ENCODE peak calls at places on chromosomes 3 and 15, in six cellular contexts. O is A549, Y is OCI-LY7, L is A673, T is sigmoid colon, J is AG10803. E is an unnamed sample.

GRCh38 chr3:182980204-182981037 is at the start of gene DCUN1D1:
- DNase-seq in O (peak), Y (peak), L (peak), T (peak), J (peak), E (peak)

GRCh38 chr3:48634661-48635221 is 520 bp downstream of the SLC26A6 start:
- DNase-seq in O (peak), Y (peak), L (peak), T (peak), J (peak), E (peak)

GRCh38 chr3:122469659-122470058 is 45.1 kb downstream of the KPNA1 start:
- DNase-seq in O (no peak), Y (no peak), L (no peak), T (no peak), J (no peak), E (no peak)

GRCh38 chr3:42498791-42499477 is 3.5 kb upstream of the VIPR1 start:
- DNase-seq in O (no peak), Y (no peak), L (no peak), T (peak), J (no peak), E (no peak)

GRCh38 chr15:56734013-56734625 is 810 bp upstream of the ZNF280D start:
- DNase-seq in O (peak), Y (peak), L (no peak), T (no peak), J (no peak), E (no peak)

GRCh38 chr3:109268181-109268580 is 48.1 kb downstream of the DPPA2 start:
- DNase-seq in O (no peak), Y (no peak), L (no peak), T (no peak), J (no peak), E (no peak)

GRCh38 chr3:16884748-16885587 is at the start of gene PLCL2:
- DNase-seq in O (peak), Y (peak), L (peak), T (peak), J (peak), E (no peak)

GRCh38 chr15:90266061-90266431 is 574 bp downstream of the NGRN start:
- DNase-seq in O (peak), Y (no peak), L (peak), T (peak), J (no peak), E (no peak)

GRCh38 chr3:190543656-190544055 is 29.8 kb downstream of the IL1RAP start:
- DNase-seq in O (no peak), Y (no peak), L (no peak), T (no peak), J (no peak), E (no peak)

GRCh38 chr3:28376424-28376823 is 27.8 kb upstream of the AZI2 start:
- DNase-seq in O (no peak), Y (no peak), L (no peak), T (no peak), J (peak), E (no peak)

GRCh38 chr3:89113887-89114840 is 6.7 kb downstream of the EPHA3 start:
- DNase-seq in O (peak), Y (no peak), L (peak), T (peak), J (peak), E (no peak)

GRCh38 chr3:23735575-23736326 is 70.0 kb upstream of the UBE2E1 start:
- DNase-seq in O (no peak), Y (no peak), L (peak), T (no peak), J (no peak), E (no peak)

GRCh38 chr3:141275511-141275910 is 43.9 kb downstream of the PXYLP1 start:
- DNase-seq in O (no peak), Y (no peak), L (no peak), T (no peak), J (no peak), E (no peak)

GRCh38 chr15:77497942-77498361 is 77.3 kb downstream of the HMG20A start:
- DNase-seq in O (no peak), Y (no peak), L (peak), T (no peak), J (peak), E (no peak)

DNA sequence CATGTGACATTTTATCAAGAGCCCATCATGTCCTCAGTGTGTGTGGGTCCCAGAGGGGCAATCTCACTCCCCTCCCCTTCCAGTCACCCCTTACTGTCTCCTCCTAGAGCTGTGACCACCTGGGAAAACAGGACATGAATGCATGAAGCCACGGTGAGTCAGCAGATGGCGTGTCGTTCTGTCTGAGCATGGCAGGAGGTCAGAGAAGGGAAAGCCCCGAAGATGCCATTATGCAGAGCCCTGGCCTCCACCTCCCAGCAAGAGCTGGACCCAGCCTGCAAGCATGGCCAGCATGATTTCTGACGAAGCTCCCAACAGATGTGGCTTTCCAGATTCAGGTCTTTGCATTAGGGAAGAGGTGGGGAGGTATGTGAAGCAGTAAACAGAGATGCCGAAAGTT is 118.4 kb downstream of the TLE3 start:
- DNase-seq in O (peak), Y (peak), L (no peak), T (no peak), J (no peak), E (no peak)
- TF ChIP-seq CTCF in O (peak), Y (peak), L (no peak), T (no peak), J (no peak), E (no peak)

GRCh38 chr3:127473244-127474024 is 117.1 kb downstream of the TPRA1 start:
- DNase-seq in O (peak), Y (peak), L (no peak), T (no peak), J (no peak), E (no peak)
- TF ChIP-seq CTCF in O (no peak), Y (peak), L (peak), T (no peak), J (no peak), E (no peak)

GRCh38 chr3:98777801-98778220 is 14.7 kb downstream of the ST3GAL6 start:
- DNase-seq in O (no peak), Y (no peak), L (no peak), T (no peak), J (peak), E (no peak)
- TF ChIP-seq CTCF in O (no peak), Y (no peak), L (peak), T (no peak), J (peak), E (no peak)

GRCh38 chr3:39811561-39811960 is 2.2 kb downstream of the MYRIP start:
- DNase-seq in O (no peak), Y (no peak), L (no peak), T (no peak), J (no peak), E (no peak)

GRCh38 chr3:39814007-39814406 is 4.6 kb downstream of the MYRIP start:
- DNase-seq in O (no peak), Y (no peak), L (no peak), T (no peak), J (peak), E (no peak)

GRCh38 chr3:39810647-39811161 is 1.3 kb downstream of the MYRIP start:
- DNase-seq in O (no peak), Y (no peak), L (no peak), T (no peak), J (no peak), E (no peak)

GRCh38 chr3:39809995-39810595 is 686 bp downstream of the MYRIP start:
- DNase-seq in O (no peak), Y (no peak), L (no peak), T (no peak), J (no peak), E (no peak)

DNA sequence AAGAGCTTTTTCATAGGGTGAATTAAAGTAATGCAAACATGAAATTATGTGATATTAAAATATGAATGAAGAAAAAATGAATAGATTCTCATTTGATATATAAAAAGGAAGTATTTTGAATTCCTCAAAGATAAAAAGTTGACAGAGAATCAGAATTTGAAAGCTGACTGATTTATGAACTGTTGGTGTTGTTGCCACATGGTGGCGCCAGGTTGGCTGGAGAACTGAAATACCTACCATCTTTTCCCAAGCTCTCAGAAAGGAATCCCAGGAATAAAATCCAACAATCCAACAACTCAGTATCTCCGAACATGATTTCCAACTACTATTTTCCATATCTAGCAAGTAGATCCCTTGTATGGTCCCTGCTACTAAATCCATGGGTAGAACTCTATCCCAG is 3.1 kb downstream of the MYRIP start:
- DNase-seq in O (no peak), Y (no peak), L (peak), T (no peak), J (no peak), E (no peak)
- TF ChIP-seq CTCF in O (peak), Y (peak), L (peak), T (no peak), J (peak), E (peak)

GRCh38 chr15:75721462-75721922 is 8.8 kb upstream of the CSPG4 start:
- DNase-seq in O (no peak), Y (no peak), L (no peak), T (peak), J (no peak), E (no peak)

GRCh38 chr15:75721923-75722870 is 9.5 kb upstream of the CSPG4 start:
- DNase-seq in O (no peak), Y (no peak), L (no peak), T (peak), J (no peak), E (no peak)

GRCh38 chr15:75723171-75723846 is 10.7 kb upstream of the CSPG4 start:
- DNase-seq in O (no peak), Y (no peak), L (no peak), T (peak), J (no peak), E (no peak)

GRCh38 chr15:75720297-75720696 is 7.6 kb upstream of the CSPG4 start:
- DNase-seq in O (no peak), Y (no peak), L (no peak), T (no peak), J (no peak), E (no peak)

DNA sequence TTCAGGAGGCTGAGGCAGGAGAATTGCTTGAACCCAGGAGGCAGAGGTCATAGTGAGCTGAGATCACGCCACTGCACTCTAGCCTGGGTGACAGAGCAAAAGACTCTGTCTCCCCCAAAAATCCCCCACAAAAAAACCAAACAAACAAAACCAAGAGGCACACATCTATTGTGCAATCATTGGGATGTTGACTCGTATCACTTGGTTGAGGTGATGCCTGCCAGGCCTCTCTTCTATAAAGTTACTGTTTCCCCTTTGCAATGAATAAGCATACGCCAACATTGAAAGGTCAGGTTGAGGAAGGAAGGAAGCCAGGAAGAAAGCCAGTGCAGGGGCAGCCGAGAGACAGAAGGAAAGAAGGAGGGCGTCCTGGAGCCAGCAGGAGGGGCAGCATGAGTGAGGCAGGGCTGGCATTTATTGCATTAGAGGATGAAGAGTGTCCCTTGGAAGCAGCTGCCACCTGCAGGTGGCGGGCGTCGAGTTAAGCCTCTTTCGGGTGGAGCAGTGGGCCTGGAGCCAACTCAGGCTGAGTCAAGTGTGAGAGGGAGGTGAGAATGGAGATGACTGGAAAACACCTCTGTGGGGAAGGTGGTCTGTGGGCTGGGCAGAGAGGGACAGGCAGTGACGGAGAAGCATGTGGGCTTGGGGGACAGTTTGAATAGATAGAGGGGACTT is 8.3 kb upstream of the CSPG4 start:
- DNase-seq in O (peak), Y (peak), L (peak), T (peak), J (no peak), E (no peak)
- TF ChIP-seq CTCF in O (peak), Y (peak), L (peak), T (peak), J (no peak), E (no peak)

GRCh38 chr3:114447545-114447944 is 153.7 kb downstream of the TIGIT start:
- DNase-seq in O (no peak), Y (peak), L (peak), T (no peak), J (no peak), E (no peak)
- TF ChIP-seq CTCF in O (no peak), Y (peak), L (peak), T (no peak), J (peak), E (no peak)

GRCh38 chr3:12953201-12953712 is 111.9 kb upstream of the RPL32 start:
- DNase-seq in O (no peak), Y (no peak), L (no peak), T (no peak), J (no peak), E (no peak)

GRCh38 chr3:12955651-12956315 is 114.4 kb upstream of the RPL32 start:
- DNase-seq in O (no peak), Y (no peak), L (no peak), T (peak), J (no peak), E (no peak)

GRCh38 chr3:12956316-12956660 is 114.9 kb upstream of the RPL32 start:
- DNase-seq in O (no peak), Y (no peak), L (no peak), T (no peak), J (no peak), E (no peak)

GRCh38 chr3:12954180-12954579 is 112.8 kb upstream of the RPL32 start:
- DNase-seq in O (no peak), Y (no peak), L (no peak), T (no peak), J (no peak), E (no peak)

DNA sequence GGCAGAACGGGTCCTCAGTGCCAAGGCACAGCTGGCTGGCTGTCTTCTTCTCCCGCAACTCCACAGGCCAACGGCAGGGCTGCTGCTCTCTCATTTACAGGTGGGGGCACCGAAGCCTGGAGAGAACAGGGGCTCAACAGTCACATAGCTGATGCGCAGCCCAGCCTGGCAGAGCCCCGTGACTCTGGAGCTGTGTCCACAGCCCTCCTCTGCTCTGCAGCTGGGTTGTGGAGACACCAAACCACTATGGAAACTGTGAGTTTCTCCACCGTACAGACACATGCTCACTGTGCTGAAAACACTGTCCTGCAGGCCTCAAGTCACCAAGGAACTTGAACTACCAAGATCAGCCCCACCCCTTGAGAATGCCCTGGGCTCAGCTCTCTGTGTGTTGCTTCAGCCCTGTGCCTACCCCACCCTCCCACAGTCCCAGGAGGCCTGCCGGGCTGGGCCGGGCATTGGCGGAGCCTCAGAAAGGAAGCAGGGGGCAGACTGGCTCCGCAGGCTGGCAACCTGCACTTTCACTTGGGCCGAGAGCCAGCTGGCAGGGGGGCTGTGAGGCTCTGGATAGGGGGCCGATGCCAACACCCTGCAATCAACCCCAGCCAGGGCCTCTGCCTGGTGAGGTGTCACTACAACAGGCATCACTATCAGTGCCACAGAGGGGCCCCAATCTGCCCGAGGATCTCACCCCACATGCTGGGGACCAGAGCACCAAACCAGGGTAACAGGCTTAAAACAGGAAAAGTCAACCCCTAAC is 113.7 kb upstream of the RPL32 start:
- DNase-seq in O (no peak), Y (peak), L (peak), T (peak), J (peak), E (no peak)
- TF ChIP-seq CTCF in O (no peak), Y (no peak), L (no peak), T (no peak), J (no peak), E (no peak)

DNA sequence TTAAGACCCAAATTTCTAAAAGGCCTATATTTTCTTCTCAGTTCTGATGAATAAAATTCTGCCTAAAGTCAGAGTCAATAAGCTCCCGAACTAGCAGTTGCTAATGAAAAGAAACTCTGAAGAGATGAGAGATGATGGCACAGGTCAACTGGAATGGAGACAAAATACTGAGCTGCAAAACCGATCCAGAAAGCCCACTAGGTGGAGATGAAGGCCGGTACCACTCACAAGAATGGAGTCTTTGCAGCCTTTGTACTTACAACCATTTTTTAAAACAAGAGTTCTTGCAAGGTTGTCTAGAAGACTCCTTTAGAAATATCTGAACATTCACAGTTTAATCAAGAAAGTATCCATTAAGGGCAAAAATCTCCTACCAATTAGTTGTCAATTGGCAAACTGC is 119.9 kb upstream of the TJP1 start:
- DNase-seq in O (peak), Y (no peak), L (peak), T (no peak), J (no peak), E (no peak)
- TF ChIP-seq CTCF in O (peak), Y (peak), L (peak), T (no peak), J (peak), E (peak)

DNA sequence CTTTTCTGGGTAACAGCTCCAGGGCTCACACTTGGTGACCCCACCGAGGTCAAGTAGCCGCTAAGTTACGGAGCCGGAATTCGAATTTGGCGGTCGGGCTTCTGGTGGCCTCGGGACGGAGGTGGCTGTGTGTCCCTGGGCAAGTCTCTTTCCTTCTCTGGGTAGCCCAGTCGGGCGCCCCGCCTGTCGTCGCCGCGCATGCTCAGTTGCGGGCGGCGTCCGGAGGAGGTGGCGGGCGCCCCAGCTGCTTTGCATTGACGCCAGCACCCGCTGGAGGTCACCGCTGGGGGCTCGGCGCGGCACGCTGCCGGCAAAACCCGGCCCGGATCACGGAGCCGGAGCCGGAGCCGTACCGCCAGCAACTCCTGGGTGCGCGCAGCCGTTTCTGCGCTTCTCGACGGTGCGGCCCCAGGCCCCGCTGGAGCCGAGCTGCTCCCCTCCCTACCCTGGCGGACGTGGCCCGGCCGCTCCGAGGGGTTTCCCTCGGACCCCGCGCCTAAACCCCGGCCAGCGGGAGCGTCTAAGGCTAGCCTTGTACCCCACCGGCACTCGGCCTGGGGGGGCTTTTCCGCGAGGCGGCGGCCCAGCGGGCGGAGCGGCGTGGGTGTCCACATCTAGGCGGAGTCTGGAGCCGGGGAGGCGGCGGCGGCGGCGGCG is 474 bp upstream of the PDE8A start:
- DNase-seq in O (peak), Y (peak), L (peak), T (peak), J (peak), E (peak)
- TF ChIP-seq CTCF in O (peak), Y (no peak), L (no peak), T (peak), J (no peak), E (no peak)